ENCODE peak calls at places on chromosome 14, in eight cellular contexts. E is uterus, Y is aorta, N is left ventricle myocardium inferior, I is DND-41, F is right atrium auricular region, U is BE2C, L is HepG2. V is an unnamed sample.

GRCh38 chr14:104393898-104394605 is 185.5 kb upstream of the C14orf180 start:
- DNase-seq in E (peak; percentile 70), Y (peak; percentile 66), N (peak; percentile 69), I (peak; percentile 67), F (peak; percentile 64), U (peak; percentile 87), L (no peak), V (no peak)

GRCh38 chr14:88209273-88209672 is 113.8 kb downstream of the KCNK10 start:
- DNase-seq in E (no peak), Y (no peak), N (no peak), I (no peak), F (no peak), U (no peak), L (no peak), V (no peak)

GRCh38 chr14:60648934-60649814 is at the start of gene SIX1:
- DNase-seq in E (peak; percentile 26), Y (peak; percentile 90), N (peak; percentile 38), I (no peak), F (no peak), U (peak; percentile 84), L (peak; percentile 77), V (peak; percentile 86)

GRCh38 chr14:100155049-100155621 is 4.3 kb downstream of the DEGS2 start:
- DNase-seq in E (no peak), Y (peak; percentile 68), N (no peak), I (peak; percentile 49), F (no peak), U (peak; percentile 56), L (peak; percentile 46), V (no peak)

GRCh38 chr14:99176156-99176945 is 95.6 kb downstream of the BCL11B start:
- DNase-seq in E (no peak), Y (no peak), N (no peak), I (peak; percentile 3), F (no peak), U (no peak), L (no peak), V (no peak)

GRCh38 chr14:72776701-72777255 is 117.1 kb downstream of the DPF3 start:
- DNase-seq in E (no peak), Y (no peak), N (no peak), I (no peak), F (peak; percentile 28), U (no peak), L (peak; percentile 91), V (no peak)

GRCh38 chr14:23766737-23767401 is 130.7 kb downstream of the DHRS2 start:
- DNase-seq in E (no peak), Y (no peak), N (no peak), I (no peak), F (no peak), U (no peak), L (no peak), V (no peak)

GRCh38 chr14:72401632-72402428 is 469.6 kb downstream of the RGS6 start:
- DNase-seq in E (no peak), Y (no peak), N (no peak), I (peak; percentile 84), F (no peak), U (no peak), L (no peak), V (peak; percentile 9)

GRCh38 chr14:86799244-86799647 is 1193.7 kb downstream of the GALC start:
- DNase-seq in E (peak; percentile 18), Y (no peak), N (no peak), I (no peak), F (no peak), U (peak; percentile 46), L (peak; percentile 72), V (peak; percentile 80)

GRCh38 chr14:104150201-104151027 is 12.0 kb downstream of the KIF26A start:
- DNase-seq in E (no peak), Y (no peak), N (no peak), I (no peak), F (no peak), U (peak; percentile 97), L (no peak), V (peak; percentile 48)

GRCh38 chr14:23306412-23307145 is at the start of gene BCL2L2:
- DNase-seq in E (peak; percentile 94), Y (peak; percentile 96), N (peak; percentile 95), I (peak; percentile 73), F (peak; percentile 93), U (peak; percentile 95), L (peak; percentile 98), V (peak; percentile 87)

GRCh38 chr14:64465208-64465821 is at the start of gene AKAP5:
- DNase-seq in E (peak; percentile 54), Y (peak; percentile 87), N (peak; percentile 50), I (peak; percentile 87), F (no peak), U (peak; percentile 90), L (peak; percentile 46), V (no peak)

GRCh38 chr14:74882103-74882920 is 596 bp downstream of the DLST start:
- DNase-seq in E (no peak), Y (peak; percentile 84), N (peak; percentile 34), I (peak; percentile 58), F (no peak), U (peak; percentile 30), L (no peak), V (peak; percentile 22)

GRCh38 chr14:74881425-74882102 is at the start of gene DLST:
- DNase-seq in E (peak; percentile 80), Y (peak; percentile 96), N (peak; percentile 88), I (peak; percentile 89), F (peak; percentile 85), U (peak; percentile 91), L (peak; percentile 67), V (peak; percentile 75)

GRCh38 chr14:74890262-74890661 is 8.5 kb downstream of the DLST start:
- DNase-seq in E (no peak), Y (no peak), N (no peak), I (no peak), F (no peak), U (no peak), L (no peak), V (no peak)

GRCh38 chr14:74888164-74889158 is 6.7 kb downstream of the DLST start:
- DNase-seq in E (no peak), Y (no peak), N (no peak), I (no peak), F (no peak), U (no peak), L (no peak), V (no peak)

DNA sequence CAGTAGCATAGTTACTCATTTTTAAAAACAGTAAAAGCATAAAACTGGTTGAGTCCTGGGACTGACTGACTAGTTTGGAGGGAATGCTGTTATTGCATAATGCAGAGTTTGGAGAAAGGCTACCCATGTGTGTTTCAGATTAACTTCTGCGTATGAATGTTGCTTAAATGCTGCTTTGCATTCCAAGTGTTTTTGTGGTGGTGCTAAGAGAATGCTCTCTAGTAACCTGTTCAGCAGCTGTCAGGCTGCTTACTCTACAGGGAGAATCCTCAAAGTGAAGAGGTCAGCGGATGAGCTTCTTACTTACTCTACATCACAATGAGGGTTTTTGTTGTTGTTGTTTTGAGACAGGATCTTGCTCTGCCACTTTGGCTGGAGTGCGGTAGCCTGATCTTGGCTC is 4.3 kb downstream of the DLST start:
- DNase-seq in E (peak; percentile 31), Y (no peak), N (no peak), I (no peak), F (no peak), U (no peak), L (no peak), V (peak; percentile 76)
- H3K36me3 ChIP-seq in E (no peaks in the 10 kb centered on the region), Y (peaks cover 1% of the 10 kb centered on the region), N (peaks cover 34% of the 10 kb centered on the region), I (peaks cover 56% of the 10 kb centered on the region), F (peaks cover 17% of the 10 kb centered on the region), U (peaks cover 44% of the 10 kb centered on the region), L (peaks cover 8% of the 10 kb centered on the region), V (peaks cover 13% of the 10 kb centered on the region)

GRCh38 chr14:102878970-102879460 is 43.4 kb upstream of the AMN start:
- DNase-seq in E (no peak), Y (no peak), N (no peak), I (no peak), F (no peak), U (no peak), L (peak; percentile 44), V (no peak)

GRCh38 chr14:102878174-102878969 is 44.1 kb upstream of the AMN start:
- DNase-seq in E (no peak), Y (no peak), N (no peak), I (no peak), F (no peak), U (no peak), L (no peak), V (no peak)

GRCh38 chr14:102883028-102883953 is 39.2 kb upstream of the AMN start:
- DNase-seq in E (no peak), Y (no peak), N (no peak), I (no peak), F (no peak), U (no peak), L (no peak), V (no peak)

GRCh38 chr14:102885686-102886447 is 36.6 kb upstream of the AMN start:
- DNase-seq in E (no peak), Y (no peak), N (no peak), I (no peak), F (no peak), U (no peak), L (no peak), V (no peak)

DNA sequence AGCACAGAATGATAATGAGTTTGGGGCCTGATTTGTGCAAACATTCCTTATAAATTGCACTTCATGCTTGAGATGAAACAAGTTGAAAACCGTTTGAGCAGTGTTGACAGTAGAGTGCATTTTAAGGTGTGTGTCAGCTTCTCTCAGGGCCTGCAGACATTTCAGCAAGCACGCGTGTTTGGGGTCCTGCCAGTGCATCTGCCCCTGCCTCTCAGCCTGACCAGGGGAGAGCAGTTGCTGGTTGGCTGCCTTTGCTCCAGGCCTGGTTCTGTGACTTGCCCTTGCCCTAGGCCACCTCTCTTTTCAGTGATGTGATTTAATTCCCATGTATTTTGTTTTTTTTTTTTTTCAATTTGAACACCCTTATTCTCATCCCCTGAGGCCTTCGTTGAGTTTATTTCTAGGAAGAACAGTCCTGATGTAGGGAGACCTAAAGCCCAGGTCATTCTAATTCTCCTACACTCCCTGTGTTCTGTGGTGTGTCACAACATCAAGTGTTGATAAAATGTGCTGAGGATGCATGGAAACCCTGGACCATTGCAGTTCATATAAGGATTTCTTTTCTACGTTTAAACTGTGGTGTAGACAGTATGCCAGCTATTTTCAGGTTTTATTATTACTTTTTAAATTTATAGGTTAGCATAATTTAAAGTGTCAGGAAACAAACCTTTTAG is 40.1 kb upstream of the AMN start:
- DNase-seq in E (no peak), Y (no peak), N (no peak), I (no peak), F (no peak), U (peak; percentile 35), L (no peak), V (no peak)
- H3K36me3 ChIP-seq in E (no peaks in the 10 kb centered on the region), Y (no peaks in the 10 kb centered on the region), N (peaks cover 14% of the 10 kb centered on the region), I (peaks cover 69% of the 10 kb centered on the region), F (peaks cover 9% of the 10 kb centered on the region), U (peaks cover 23% of the 10 kb centered on the region), L (no peaks in the 10 kb centered on the region), V (peaks cover 26% of the 10 kb centered on the region)

DNA sequence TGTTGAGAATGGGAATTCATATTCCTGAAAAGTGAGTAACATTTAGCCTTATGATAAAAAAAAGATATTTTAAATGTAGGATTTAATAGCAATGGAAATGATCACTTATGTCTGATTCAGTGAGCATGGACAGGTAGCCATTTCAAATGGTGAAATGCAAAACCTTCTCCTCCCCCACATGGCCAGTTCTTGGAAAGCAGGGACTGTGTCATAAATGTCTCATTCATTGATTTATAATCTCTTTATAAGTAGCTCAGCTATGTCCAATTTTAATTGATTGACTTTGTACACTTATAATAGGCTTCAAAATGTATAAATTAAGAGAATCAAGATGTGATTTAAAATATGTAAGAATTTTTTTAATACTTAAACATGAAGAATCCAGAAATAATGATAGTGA is 24.6 kb upstream of the SCFD1 start:
- DNase-seq in E (no peak), Y (no peak), N (no peak), I (no peak), F (no peak), U (no peak), L (no peak), V (no peak)
- H3K36me3 ChIP-seq in E (no peaks in the 10 kb centered on the region), Y (peaks cover 2% of the 10 kb centered on the region), N (peaks cover 48% of the 10 kb centered on the region), I (peaks cover 67% of the 10 kb centered on the region), F (peaks cover 13% of the 10 kb centered on the region), U (peaks cover 42% of the 10 kb centered on the region), L (peaks cover 20% of the 10 kb centered on the region), V (peaks cover 27% of the 10 kb centered on the region)

GRCh38 chr14:94046696-94047250 is 20.6 kb downstream of the OTUB2 start:
- DNase-seq in E (peak; percentile 6), Y (no peak), N (no peak), I (no peak), F (no peak), U (no peak), L (no peak), V (no peak)
- H3K36me3 ChIP-seq in E (no peaks in the 10 kb centered on the region), Y (peaks cover 24% of the 10 kb centered on the region), N (peaks cover 63% of the 10 kb centered on the region), I (peaks cover 74% of the 10 kb centered on the region), F (peaks cover 67% of the 10 kb centered on the region), U (peaks cover 61% of the 10 kb centered on the region), L (peaks cover 21% of the 10 kb centered on the region), V (peaks cover 26% of the 10 kb centered on the region)